ENCODE peak calls at places on chromosome 22, in four cellular contexts. One of them, this sample, is unnamed.

GRCh38 chr22:17368144-17368726 is 1.0 kb upstream of the CECR2 start:
- DNase-seq in non-pigmented ciliary epithelial cell: no peak
- DNase-seq in cardiac muscle cell: no peak
- DNase-seq in adipocyte: no peak
- DNase-seq in this sample: no peak

GRCh38 chr22:20378110-20378509 is 15.8 kb upstream of the ZNF74 start:
- DNase-seq in non-pigmented ciliary epithelial cell: no peak
- DNase-seq in cardiac muscle cell: no peak
- DNase-seq in adipocyte: no peak
- DNase-seq in this sample: no peak

GRCh38 chr22:47154621-47155081 is 392.2 kb downstream of the TBC1D22A start:
- DNase-seq in non-pigmented ciliary epithelial cell: no peak
- DNase-seq in cardiac muscle cell: peak
- DNase-seq in adipocyte: peak
- DNase-seq in this sample: no peak

GRCh38 chr22:21455334-21456089 is 11.7 kb upstream of the TMEM191C start:
- DNase-seq in non-pigmented ciliary epithelial cell: no peak
- DNase-seq in cardiac muscle cell: no peak
- DNase-seq in adipocyte: no peak
- DNase-seq in this sample: no peak

GRCh38 chr22:49853981-49854791 is 542 bp downstream of the ZBED4 start:
- DNase-seq in non-pigmented ciliary epithelial cell: no peak
- DNase-seq in cardiac muscle cell: peak
- DNase-seq in adipocyte: peak
- DNase-seq in this sample: no peak

GRCh38 chr22:20249797-20250354 is 18.2 kb downstream of the RTN4R start:
- DNase-seq in non-pigmented ciliary epithelial cell: no peak
- DNase-seq in cardiac muscle cell: peak
- DNase-seq in adipocyte: peak
- DNase-seq in this sample: no peak

GRCh38 chr22:48897959-48898358 is 929.7 kb downstream of the BRD1 start:
- DNase-seq in non-pigmented ciliary epithelial cell: no peak
- DNase-seq in cardiac muscle cell: no peak
- DNase-seq in adipocyte: no peak
- DNase-seq in this sample: no peak

GRCh38 chr22:27251563-27251962 is 550.0 kb downstream of the MN1 start:
- DNase-seq in non-pigmented ciliary epithelial cell: no peak
- DNase-seq in cardiac muscle cell: peak
- DNase-seq in adipocyte: no peak
- DNase-seq in this sample: no peak

GRCh38 chr22:45503816-45504702 is 1.4 kb downstream of the FBLN1 start:
- DNase-seq in non-pigmented ciliary epithelial cell: no peak
- DNase-seq in cardiac muscle cell: peak
- DNase-seq in adipocyte: peak
- DNase-seq in this sample: no peak

GRCh38 chr22:38129021-38129420 is 18.5 kb upstream of the BAIAP2L2 start:
- DNase-seq in non-pigmented ciliary epithelial cell: no peak
- DNase-seq in cardiac muscle cell: no peak
- DNase-seq in adipocyte: no peak
- DNase-seq in this sample: no peak

GRCh38 chr22:24330636-24331035 is 60.0 kb downstream of the SPECC1L start:
- DNase-seq in non-pigmented ciliary epithelial cell: no peak
- DNase-seq in cardiac muscle cell: no peak
- DNase-seq in adipocyte: peak
- DNase-seq in this sample: no peak

GRCh38 chr22:28112548-28113043 is 193.5 kb upstream of the PITPNB start:
- DNase-seq in non-pigmented ciliary epithelial cell: no peak
- DNase-seq in cardiac muscle cell: peak
- DNase-seq in adipocyte: peak
- DNase-seq in this sample: no peak

GRCh38 chr22:17954860-17955587 is 69.3 kb downstream of the MICAL3 start:
- DNase-seq in non-pigmented ciliary epithelial cell: no peak
- DNase-seq in cardiac muscle cell: no peak
- DNase-seq in adipocyte: no peak
- DNase-seq in this sample: no peak

GRCh38 chr22:36160499-36160942 is at the start of gene APOL3:
- DNase-seq in non-pigmented ciliary epithelial cell: no peak
- DNase-seq in cardiac muscle cell: peak
- DNase-seq in adipocyte: peak
- DNase-seq in this sample: no peak

GRCh38 chr22:35620624-35621245 is 3.6 kb upstream of the MB start:
- DNase-seq in non-pigmented ciliary epithelial cell: no peak
- DNase-seq in cardiac muscle cell: peak
- DNase-seq in adipocyte: no peak
- DNase-seq in this sample: no peak

GRCh38 chr22:29702025-29702930 is 17.5 kb upstream of the CABP7 start:
- DNase-seq in non-pigmented ciliary epithelial cell: no peak
- DNase-seq in cardiac muscle cell: no peak
- DNase-seq in adipocyte: no peak
- DNase-seq in this sample: no peak

GRCh38 chr22:36999463-36999862 is 19.8 kb downstream of the TST start:
- DNase-seq in non-pigmented ciliary epithelial cell: no peak
- DNase-seq in cardiac muscle cell: peak
- DNase-seq in adipocyte: no peak
- DNase-seq in this sample: no peak

GRCh38 chr22:42688241-42688913 is 32.3 kb downstream of the A4GALT start:
- DNase-seq in non-pigmented ciliary epithelial cell: peak
- DNase-seq in cardiac muscle cell: peak
- DNase-seq in adipocyte: peak
- DNase-seq in this sample: no peak

GRCh38 chr22:28769394-28770085 is 3.0 kb upstream of the CCDC117 start:
- DNase-seq in non-pigmented ciliary epithelial cell: no peak
- DNase-seq in cardiac muscle cell: no peak
- DNase-seq in adipocyte: no peak
- DNase-seq in this sample: no peak

GRCh38 chr22:17822087-17822486 is 47.8 kb upstream of the BID start:
- DNase-seq in non-pigmented ciliary epithelial cell: no peak
- DNase-seq in cardiac muscle cell: no peak
- DNase-seq in adipocyte: no peak
- DNase-seq in this sample: no peak

GRCh38 chr22:22157500-22157822 is 87.1 kb upstream of the VPREB1 start:
- DNase-seq in non-pigmented ciliary epithelial cell: no peak
- DNase-seq in cardiac muscle cell: no peak
- DNase-seq in adipocyte: no peak
- DNase-seq in this sample: no peak

GRCh38 chr22:32987081-32987631 is 71.0 kb downstream of the SYN3 start:
- DNase-seq in non-pigmented ciliary epithelial cell: peak
- DNase-seq in cardiac muscle cell: no peak
- DNase-seq in adipocyte: peak
- DNase-seq in this sample: peak

GRCh38 chr22:35766654-35767580 is 49.2 kb downstream of the APOL5 start:
- DNase-seq in non-pigmented ciliary epithelial cell: no peak
- DNase-seq in cardiac muscle cell: peak
- DNase-seq in adipocyte: no peak
- DNase-seq in this sample: no peak

GRCh38 chr22:47401976-47402770 is 639.7 kb downstream of the TBC1D22A start:
- DNase-seq in non-pigmented ciliary epithelial cell: no peak
- DNase-seq in cardiac muscle cell: peak
- DNase-seq in adipocyte: no peak
- DNase-seq in this sample: no peak

GRCh38 chr22:32542332-32543019 is 67.9 kb downstream of the FBXO7 start:
- DNase-seq in non-pigmented ciliary epithelial cell: no peak
- DNase-seq in cardiac muscle cell: no peak
- DNase-seq in adipocyte: no peak
- DNase-seq in this sample: no peak

GRCh38 chr22:39148727-39149535 is 3.5 kb downstream of the CBX7 start:
- DNase-seq in non-pigmented ciliary epithelial cell: no peak
- DNase-seq in cardiac muscle cell: no peak
- DNase-seq in adipocyte: peak
- DNase-seq in this sample: no peak

GRCh38 chr22:29710922-29711593 is 8.7 kb upstream of the CABP7 start:
- DNase-seq in non-pigmented ciliary epithelial cell: no peak
- DNase-seq in cardiac muscle cell: no peak
- DNase-seq in adipocyte: no peak
- DNase-seq in this sample: no peak

GRCh38 chr22:29030016-29030617 is 31.5 kb downstream of the C22orf31 start:
- DNase-seq in non-pigmented ciliary epithelial cell: no peak
- DNase-seq in cardiac muscle cell: peak
- DNase-seq in adipocyte: peak
- DNase-seq in this sample: no peak

GRCh38 chr22:29480512-29481264 is 670 bp downstream of the NEFH start:
- DNase-seq in non-pigmented ciliary epithelial cell: no peak
- DNase-seq in cardiac muscle cell: peak
- DNase-seq in adipocyte: no peak
- DNase-seq in this sample: no peak

GRCh38 chr22:22316589-22316988 is 72.0 kb downstream of the VPREB1 start:
- DNase-seq in non-pigmented ciliary epithelial cell: no peak
- DNase-seq in cardiac muscle cell: no peak
- DNase-seq in adipocyte: no peak
- DNase-seq in this sample: no peak

GRCh38 chr22:22082960-22083359 is 100.4 kb upstream of the TOP3B start:
- DNase-seq in non-pigmented ciliary epithelial cell: no peak
- DNase-seq in cardiac muscle cell: no peak
- DNase-seq in adipocyte: no peak
- DNase-seq in this sample: no peak

GRCh38 chr22:50608996-50609395 is 8.4 kb downstream of the MAPK8IP2 start:
- DNase-seq in non-pigmented ciliary epithelial cell: no peak
- DNase-seq in cardiac muscle cell: no peak
- DNase-seq in adipocyte: no peak
- DNase-seq in this sample: no peak

GRCh38 chr22:47205562-47205961 is 443.1 kb downstream of the TBC1D22A start:
- DNase-seq in non-pigmented ciliary epithelial cell: no peak
- DNase-seq in cardiac muscle cell: no peak
- DNase-seq in adipocyte: no peak
- DNase-seq in this sample: no peak

GRCh38 chr22:21641417-21641794 is 696 bp upstream of the SDF2L1 start:
- DNase-seq in non-pigmented ciliary epithelial cell: no peak
- DNase-seq in cardiac muscle cell: peak
- DNase-seq in adipocyte: peak
- DNase-seq in this sample: no peak

GRCh38 chr22:34946339-34946985 is 119.5 kb upstream of the ISX start:
- DNase-seq in non-pigmented ciliary epithelial cell: no peak
- DNase-seq in cardiac muscle cell: no peak
- DNase-seq in adipocyte: no peak
- DNase-seq in this sample: no peak

GRCh38 chr22:47337161-47337621 is 574.7 kb downstream of the TBC1D22A start:
- DNase-seq in non-pigmented ciliary epithelial cell: peak
- DNase-seq in cardiac muscle cell: peak
- DNase-seq in adipocyte: peak
- DNase-seq in this sample: no peak

GRCh38 chr22:18029686-18030267 is 5.4 kb upstream of the MICAL3 start:
- DNase-seq in non-pigmented ciliary epithelial cell: no peak
- DNase-seq in cardiac muscle cell: no peak
- DNase-seq in adipocyte: no peak
- DNase-seq in this sample: no peak

GRCh38 chr22:43292633-43293025 is 50.5 kb downstream of the SCUBE1 start:
- DNase-seq in non-pigmented ciliary epithelial cell: no peak
- DNase-seq in cardiac muscle cell: no peak
- DNase-seq in adipocyte: no peak
- DNase-seq in this sample: no peak